ENCODE peak calls at places on chromosomes 13 and 19, in nine cellular contexts. One of them, this sample, is unnamed.

GRCh38 chr19:13764821-13765394 is 586 bp downstream of the MRI1 start:
- DNase-seq in astrocyte of the spinal cord: no peak
- DNase-seq in C1 segment of cervical spinal cord: no peak
- DNase-seq in aorta: peak
- DNase-seq in substantia nigra: no peak
- DNase-seq in dermis blood vessel endothelial cell: peak
- DNase-seq in progenitor cell of endocrine pancreas: no peak
- DNase-seq in kidney glomerular epithelial cell: no peak
- DNase-seq in GM18507: no peak
- DNase-seq in this sample: no peak

GRCh38 chr19:8640402-8641004 is 10.1 kb downstream of the NFILZ start:
- DNase-seq in astrocyte of the spinal cord: no peak
- DNase-seq in C1 segment of cervical spinal cord: no peak
- DNase-seq in aorta: no peak
- DNase-seq in substantia nigra: no peak
- DNase-seq in dermis blood vessel endothelial cell: no peak
- DNase-seq in progenitor cell of endocrine pancreas: no peak
- DNase-seq in kidney glomerular epithelial cell: no peak
- DNase-seq in GM18507: no peak
- DNase-seq in this sample: no peak

GRCh38 chr13:23870356-23871146 is 18.6 kb downstream of the MIPEP start:
- DNase-seq in astrocyte of the spinal cord: no peak
- DNase-seq in C1 segment of cervical spinal cord: no peak
- DNase-seq in aorta: no peak
- DNase-seq in substantia nigra: no peak
- DNase-seq in dermis blood vessel endothelial cell: no peak
- DNase-seq in progenitor cell of endocrine pancreas: no peak
- DNase-seq in kidney glomerular epithelial cell: no peak
- DNase-seq in GM18507: no peak
- DNase-seq in this sample: no peak

GRCh38 chr13:85140192-85140591 is 659.0 kb downstream of the SLITRK6 start:
- DNase-seq in astrocyte of the spinal cord: no peak
- DNase-seq in C1 segment of cervical spinal cord: no peak
- DNase-seq in aorta: no peak
- DNase-seq in substantia nigra: no peak
- DNase-seq in dermis blood vessel endothelial cell: no peak
- DNase-seq in progenitor cell of endocrine pancreas: no peak
- DNase-seq in kidney glomerular epithelial cell: no peak
- DNase-seq in GM18507: no peak
- DNase-seq in this sample: no peak

GRCh38 chr19:34299576-34299975 is 45.2 kb downstream of the GARRE1 start:
- DNase-seq in astrocyte of the spinal cord: no peak
- DNase-seq in C1 segment of cervical spinal cord: no peak
- DNase-seq in aorta: no peak
- DNase-seq in substantia nigra: no peak
- DNase-seq in dermis blood vessel endothelial cell: no peak
- DNase-seq in progenitor cell of endocrine pancreas: no peak
- DNase-seq in kidney glomerular epithelial cell: no peak
- DNase-seq in GM18507: no peak
- DNase-seq in this sample: no peak

GRCh38 chr19:39677931-39678889 is 22.5 kb downstream of the LGALS16 start:
- DNase-seq in astrocyte of the spinal cord: no peak
- DNase-seq in C1 segment of cervical spinal cord: no peak
- DNase-seq in aorta: no peak
- DNase-seq in substantia nigra: no peak
- DNase-seq in dermis blood vessel endothelial cell: peak
- DNase-seq in progenitor cell of endocrine pancreas: no peak
- DNase-seq in kidney glomerular epithelial cell: peak
- DNase-seq in GM18507: no peak
- DNase-seq in this sample: no peak

GRCh38 chr19:8069116-8069973 is 16.8 kb downstream of the CCL25 start:
- DNase-seq in astrocyte of the spinal cord: no peak
- DNase-seq in C1 segment of cervical spinal cord: peak
- DNase-seq in aorta: no peak
- DNase-seq in substantia nigra: no peak
- DNase-seq in dermis blood vessel endothelial cell: no peak
- DNase-seq in progenitor cell of endocrine pancreas: no peak
- DNase-seq in kidney glomerular epithelial cell: no peak
- DNase-seq in GM18507: no peak
- DNase-seq in this sample: no peak

GRCh38 chr13:96020155-96020575 is 33.0 kb downstream of the UGGT2 start:
- DNase-seq in astrocyte of the spinal cord: peak
- DNase-seq in C1 segment of cervical spinal cord: peak
- DNase-seq in aorta: no peak
- DNase-seq in substantia nigra: no peak
- DNase-seq in dermis blood vessel endothelial cell: peak
- DNase-seq in progenitor cell of endocrine pancreas: no peak
- DNase-seq in kidney glomerular epithelial cell: peak
- DNase-seq in GM18507: peak
- DNase-seq in this sample: no peak

GRCh38 chr13:73519720-73520119 is 460.9 kb downstream of the KLF5 start:
- DNase-seq in astrocyte of the spinal cord: peak
- DNase-seq in C1 segment of cervical spinal cord: no peak
- DNase-seq in aorta: no peak
- DNase-seq in substantia nigra: no peak
- DNase-seq in dermis blood vessel endothelial cell: no peak
- DNase-seq in progenitor cell of endocrine pancreas: no peak
- DNase-seq in kidney glomerular epithelial cell: no peak
- DNase-seq in GM18507: no peak
- DNase-seq in this sample: no peak

GRCh38 chr19:32354345-32354744 is 8.9 kb downstream of the ZNF507 start:
- DNase-seq in astrocyte of the spinal cord: no peak
- DNase-seq in C1 segment of cervical spinal cord: no peak
- DNase-seq in aorta: no peak
- DNase-seq in substantia nigra: no peak
- DNase-seq in dermis blood vessel endothelial cell: no peak
- DNase-seq in progenitor cell of endocrine pancreas: no peak
- DNase-seq in kidney glomerular epithelial cell: no peak
- DNase-seq in GM18507: no peak
- DNase-seq in this sample: no peak

GRCh38 chr13:113953561-113953960 is 20.3 kb downstream of the C13orf46 start:
- DNase-seq in astrocyte of the spinal cord: no peak
- DNase-seq in C1 segment of cervical spinal cord: no peak
- DNase-seq in aorta: peak
- DNase-seq in substantia nigra: no peak
- DNase-seq in dermis blood vessel endothelial cell: no peak
- DNase-seq in progenitor cell of endocrine pancreas: no peak
- DNase-seq in kidney glomerular epithelial cell: no peak
- DNase-seq in GM18507: no peak
- DNase-seq in this sample: no peak

GRCh38 chr13:101489635-101490034 is 37.2 kb downstream of the ITGBL1 start:
- DNase-seq in astrocyte of the spinal cord: no peak
- DNase-seq in C1 segment of cervical spinal cord: no peak
- DNase-seq in aorta: no peak
- DNase-seq in substantia nigra: no peak
- DNase-seq in dermis blood vessel endothelial cell: peak
- DNase-seq in progenitor cell of endocrine pancreas: no peak
- DNase-seq in kidney glomerular epithelial cell: no peak
- DNase-seq in GM18507: no peak
- DNase-seq in this sample: no peak

GRCh38 chr13:49472186-49472585 is 23.6 kb upstream of the PHF11 start:
- DNase-seq in astrocyte of the spinal cord: no peak
- DNase-seq in C1 segment of cervical spinal cord: no peak
- DNase-seq in aorta: no peak
- DNase-seq in substantia nigra: no peak
- DNase-seq in dermis blood vessel endothelial cell: no peak
- DNase-seq in progenitor cell of endocrine pancreas: no peak
- DNase-seq in kidney glomerular epithelial cell: no peak
- DNase-seq in GM18507: no peak
- DNase-seq in this sample: no peak

GRCh38 chr19:7911509-7912143 is 3.0 kb upstream of the TGFBR3L start:
- DNase-seq in astrocyte of the spinal cord: no peak
- DNase-seq in C1 segment of cervical spinal cord: no peak
- DNase-seq in aorta: no peak
- DNase-seq in substantia nigra: no peak
- DNase-seq in dermis blood vessel endothelial cell: no peak
- DNase-seq in progenitor cell of endocrine pancreas: no peak
- DNase-seq in kidney glomerular epithelial cell: no peak
- DNase-seq in GM18507: no peak
- DNase-seq in this sample: no peak

GRCh38 chr13:97648881-97649224 is 214.9 kb downstream of the RAP2A start:
- DNase-seq in astrocyte of the spinal cord: no peak
- DNase-seq in C1 segment of cervical spinal cord: no peak
- DNase-seq in aorta: no peak
- DNase-seq in substantia nigra: no peak
- DNase-seq in dermis blood vessel endothelial cell: no peak
- DNase-seq in progenitor cell of endocrine pancreas: no peak
- DNase-seq in kidney glomerular epithelial cell: no peak
- DNase-seq in GM18507: no peak
- DNase-seq in this sample: no peak

GRCh38 chr13:81395368-81395767 is 1054.4 kb upstream of the SPRY2 start:
- DNase-seq in astrocyte of the spinal cord: no peak
- DNase-seq in C1 segment of cervical spinal cord: no peak
- DNase-seq in aorta: peak
- DNase-seq in substantia nigra: no peak
- DNase-seq in dermis blood vessel endothelial cell: no peak
- DNase-seq in progenitor cell of endocrine pancreas: no peak
- DNase-seq in kidney glomerular epithelial cell: no peak
- DNase-seq in GM18507: no peak
- DNase-seq in this sample: no peak

GRCh38 chr19:3106509-3107141 is 12.5 kb downstream of the GNA11 start:
- DNase-seq in astrocyte of the spinal cord: no peak
- DNase-seq in C1 segment of cervical spinal cord: no peak
- DNase-seq in aorta: peak
- DNase-seq in substantia nigra: no peak
- DNase-seq in dermis blood vessel endothelial cell: no peak
- DNase-seq in progenitor cell of endocrine pancreas: no peak
- DNase-seq in kidney glomerular epithelial cell: no peak
- DNase-seq in GM18507: no peak
- DNase-seq in this sample: no peak

GRCh38 chr19:40625406-40626120 is 24.4 kb downstream of the LTBP4 start:
- DNase-seq in astrocyte of the spinal cord: no peak
- DNase-seq in C1 segment of cervical spinal cord: no peak
- DNase-seq in aorta: no peak
- DNase-seq in substantia nigra: no peak
- DNase-seq in dermis blood vessel endothelial cell: no peak
- DNase-seq in progenitor cell of endocrine pancreas: no peak
- DNase-seq in kidney glomerular epithelial cell: peak
- DNase-seq in GM18507: no peak
- DNase-seq in this sample: no peak

GRCh38 chr19:11560404-11560988 is 1.5 kb upstream of the ELOF1 start:
- DNase-seq in astrocyte of the spinal cord: peak
- DNase-seq in C1 segment of cervical spinal cord: no peak
- DNase-seq in aorta: no peak
- DNase-seq in substantia nigra: no peak
- DNase-seq in dermis blood vessel endothelial cell: peak
- DNase-seq in progenitor cell of endocrine pancreas: peak
- DNase-seq in kidney glomerular epithelial cell: peak
- DNase-seq in GM18507: peak
- DNase-seq in this sample: no peak

GRCh38 chr19:22622901-22623840 is 11.0 kb upstream of the ZNF492 start:
- DNase-seq in astrocyte of the spinal cord: no peak
- DNase-seq in C1 segment of cervical spinal cord: no peak
- DNase-seq in aorta: peak
- DNase-seq in substantia nigra: no peak
- DNase-seq in dermis blood vessel endothelial cell: no peak
- DNase-seq in progenitor cell of endocrine pancreas: no peak
- DNase-seq in kidney glomerular epithelial cell: no peak
- DNase-seq in GM18507: no peak
- DNase-seq in this sample: no peak

GRCh38 chr19:55082023-55082851 is 6.6 kb downstream of the EPS8L1 start:
- DNase-seq in astrocyte of the spinal cord: peak
- DNase-seq in C1 segment of cervical spinal cord: no peak
- DNase-seq in aorta: no peak
- DNase-seq in substantia nigra: no peak
- DNase-seq in dermis blood vessel endothelial cell: peak
- DNase-seq in progenitor cell of endocrine pancreas: no peak
- DNase-seq in kidney glomerular epithelial cell: no peak
- DNase-seq in GM18507: no peak
- DNase-seq in this sample: no peak

GRCh38 chr19:13604902-13605586 is 98.8 kb upstream of the CACNA1A start:
- DNase-seq in astrocyte of the spinal cord: no peak
- DNase-seq in C1 segment of cervical spinal cord: no peak
- DNase-seq in aorta: no peak
- DNase-seq in substantia nigra: no peak
- DNase-seq in dermis blood vessel endothelial cell: no peak
- DNase-seq in progenitor cell of endocrine pancreas: no peak
- DNase-seq in kidney glomerular epithelial cell: no peak
- DNase-seq in GM18507: no peak
- DNase-seq in this sample: no peak

GRCh38 chr13:95641961-95642621 is 2.4 kb downstream of the DZIP1 start:
- DNase-seq in astrocyte of the spinal cord: peak
- DNase-seq in C1 segment of cervical spinal cord: no peak
- DNase-seq in aorta: peak
- DNase-seq in substantia nigra: no peak
- DNase-seq in dermis blood vessel endothelial cell: peak
- DNase-seq in progenitor cell of endocrine pancreas: peak
- DNase-seq in kidney glomerular epithelial cell: peak
- DNase-seq in GM18507: no peak
- DNase-seq in this sample: no peak

GRCh38 chr19:46426506-46427162 is 2.1 kb downstream of the PNMA8C start:
- DNase-seq in astrocyte of the spinal cord: peak
- DNase-seq in C1 segment of cervical spinal cord: peak
- DNase-seq in aorta: peak
- DNase-seq in substantia nigra: peak
- DNase-seq in dermis blood vessel endothelial cell: peak
- DNase-seq in progenitor cell of endocrine pancreas: peak
- DNase-seq in kidney glomerular epithelial cell: peak
- DNase-seq in GM18507: peak
- DNase-seq in this sample: no peak

GRCh38 chr19:51971624-51972023 is 15.0 kb downstream of the ZNF350 start:
- DNase-seq in astrocyte of the spinal cord: peak
- DNase-seq in C1 segment of cervical spinal cord: no peak
- DNase-seq in aorta: no peak
- DNase-seq in substantia nigra: no peak
- DNase-seq in dermis blood vessel endothelial cell: peak
- DNase-seq in progenitor cell of endocrine pancreas: no peak
- DNase-seq in kidney glomerular epithelial cell: no peak
- DNase-seq in GM18507: no peak
- DNase-seq in this sample: no peak

GRCh38 chr19:46511237-46511636 is 15.6 kb upstream of the PNMA8B start:
- DNase-seq in astrocyte of the spinal cord: no peak
- DNase-seq in C1 segment of cervical spinal cord: no peak
- DNase-seq in aorta: no peak
- DNase-seq in substantia nigra: no peak
- DNase-seq in dermis blood vessel endothelial cell: no peak
- DNase-seq in progenitor cell of endocrine pancreas: no peak
- DNase-seq in kidney glomerular epithelial cell: no peak
- DNase-seq in GM18507: no peak
- DNase-seq in this sample: no peak

GRCh38 chr19:45772130-45772880 is 3.3 kb upstream of the SIX5 start:
- DNase-seq in astrocyte of the spinal cord: no peak
- DNase-seq in C1 segment of cervical spinal cord: no peak
- DNase-seq in aorta: no peak
- DNase-seq in substantia nigra: no peak
- DNase-seq in dermis blood vessel endothelial cell: no peak
- DNase-seq in progenitor cell of endocrine pancreas: no peak
- DNase-seq in kidney glomerular epithelial cell: no peak
- DNase-seq in GM18507: no peak
- DNase-seq in this sample: no peak

GRCh38 chr19:13241321-13242104 is 91.3 kb downstream of the IER2 start:
- DNase-seq in astrocyte of the spinal cord: no peak
- DNase-seq in C1 segment of cervical spinal cord: no peak
- DNase-seq in aorta: no peak
- DNase-seq in substantia nigra: no peak
- DNase-seq in dermis blood vessel endothelial cell: no peak
- DNase-seq in progenitor cell of endocrine pancreas: no peak
- DNase-seq in kidney glomerular epithelial cell: no peak
- DNase-seq in GM18507: no peak
- DNase-seq in this sample: no peak

GRCh38 chr19:7627166-7627565 is 2.2 kb downstream of the XAB2 start:
- DNase-seq in astrocyte of the spinal cord: no peak
- DNase-seq in C1 segment of cervical spinal cord: no peak
- DNase-seq in aorta: no peak
- DNase-seq in substantia nigra: no peak
- DNase-seq in dermis blood vessel endothelial cell: no peak
- DNase-seq in progenitor cell of endocrine pancreas: no peak
- DNase-seq in kidney glomerular epithelial cell: no peak
- DNase-seq in GM18507: no peak
- DNase-seq in this sample: no peak

GRCh38 chr13:94352057-94352456 is 127.4 kb downstream of the DCT start:
- DNase-seq in astrocyte of the spinal cord: peak
- DNase-seq in C1 segment of cervical spinal cord: no peak
- DNase-seq in aorta: no peak
- DNase-seq in substantia nigra: no peak
- DNase-seq in dermis blood vessel endothelial cell: no peak
- DNase-seq in progenitor cell of endocrine pancreas: no peak
- DNase-seq in kidney glomerular epithelial cell: no peak
- DNase-seq in GM18507: no peak
- DNase-seq in this sample: no peak